ENCODE peak calls at places on chromosomes 6 and 20, in five cellular contexts. L, Z, E, X and B are unnamed samples.

GRCh38 chr6:133991096-133991593 is 38.1 kb downstream of the TBPL1 start:
- DNase-seq in L (peak), Z (peak), E (no peak), X (no peak), B (peak)

GRCh38 chr6:37865534-37865933 is 46.0 kb downstream of the ZFAND3 start:
- DNase-seq in L (no peak), Z (no peak), E (no peak), X (no peak), B (no peak)

GRCh38 chr20:55605594-55605993 is 399.7 kb downstream of the CBLN4 start:
- DNase-seq in L (no peak), Z (no peak), E (no peak), X (no peak), B (no peak)

GRCh38 chr20:60261323-60261722 is 303.1 kb downstream of the CDH26 start:
- DNase-seq in L (no peak), Z (no peak), E (no peak), X (no peak), B (no peak)

GRCh38 chr6:129251669-129252376 is 368.9 kb downstream of the LAMA2 start:
- DNase-seq in L (peak), Z (peak), E (peak), X (peak), B (peak)

GRCh38 chr6:134746125-134746524 is 203.8 kb downstream of the ALDH8A1 start:
- DNase-seq in L (no peak), Z (no peak), E (no peak), X (no peak), B (no peak)

GRCh38 chr20:44075950-44076232 is 111.1 kb downstream of the JPH2 start:
- DNase-seq in L (no peak), Z (no peak), E (no peak), X (no peak), B (no peak)

GRCh38 chr6:133983099-133983939 is 30.3 kb downstream of the TBPL1 start:
- DNase-seq in L (peak), Z (no peak), E (peak), X (no peak), B (peak)

GRCh38 chr6:70412797-70413113 is 553 bp upstream of the FAM135A start:
- DNase-seq in L (no peak), Z (no peak), E (no peak), X (no peak), B (no peak)

GRCh38 chr6:137363805-137364138 is 130.4 kb downstream of the OLIG3 start:
- DNase-seq in L (peak), Z (no peak), E (no peak), X (no peak), B (peak)

GRCh38 chr20:4227085-4227821 is 211.9 kb upstream of the RNF24 start:
- DNase-seq in L (peak), Z (peak), E (no peak), X (no peak), B (peak)

GRCh38 chr20:57395111-57395959 is 4.1 kb downstream of the RBM38 start:
- DNase-seq in L (no peak), Z (peak), E (no peak), X (no peak), B (no peak)

GRCh38 chr6:110398778-110399177 is 16.6 kb downstream of the DDO start:
- DNase-seq in L (peak), Z (no peak), E (no peak), X (no peak), B (peak)